ENCODE peak calls at places on chromosomes 12 and 14, in six cellular contexts. S is PC-3, U is cardiac muscle cell, J is ovary, T is osteoblast, X is colonic mucosa. D is an unnamed sample.

GRCh38 chr12:75933136-75933535 is 98.4 kb downstream of the PHLDA1 start:
- DNase-seq in S (peak; percentile 42), U (no peak), J (no peak), T (peak; percentile 85), X (no peak), D (no peak)

GRCh38 chr12:3655331-3655900 is 97.5 kb downstream of the CRACR2A start:
- DNase-seq in S (peak; percentile 42), U (peak; percentile 68), J (no peak), T (peak; percentile 91), X (no peak), D (no peak)

GRCh38 chr12:117980621-117981020 is 11.8 kb upstream of the KSR2 start:
- DNase-seq in S (no peak), U (no peak), J (no peak), T (no peak), X (no peak), D (no peak)

GRCh38 chr12:72277415-72277814 is 5.2 kb downstream of the TRHDE start:
- DNase-seq in S (peak; percentile 78), U (no peak), J (no peak), T (no peak), X (no peak), D (no peak)

GRCh38 chr14:44620106-44621019 is 113.3 kb upstream of the FSCB start:
- DNase-seq in S (no peak), U (peak; percentile 1), J (no peak), T (no peak), X (no peak), D (no peak)

GRCh38 chr12:87160848-87161601 is 868.2 kb downstream of the C12orf50 start:
- DNase-seq in S (peak; percentile 94), U (no peak), J (no peak), T (no peak), X (no peak), D (no peak)

GRCh38 chr14:56212541-56212940 is 94.3 kb downstream of the PELI2 start:
- DNase-seq in S (no peak), U (peak; percentile 76), J (no peak), T (no peak), X (no peak), D (no peak)

GRCh38 chr12:24109381-24110039 is 160.0 kb upstream of the SOX5 start:
- DNase-seq in S (peak; percentile 7), U (peak; percentile 19), J (no peak), T (no peak), X (no peak), D (no peak)

GRCh38 chr14:101815994-101816393 is 54.5 kb downstream of the PPP2R5C start:
- DNase-seq in S (no peak), U (no peak), J (no peak), T (no peak), X (no peak), D (no peak)

GRCh38 chr12:64694130-64695078 is 64.8 kb downstream of the GNS start:
- DNase-seq in S (no peak), U (no peak), J (no peak), T (no peak), X (no peak), D (no peak)
- TF ChIP-seq CTCF in S (no peak), U (no peak), J (no peak), T (no peak), X (no peak), D (no peak)

GRCh38 chr12:52675301-52675701 is 4.9 kb downstream of the KRT1 start:
- DNase-seq in S (no peak), U (no peak), J (no peak), T (no peak), X (no peak), D (no peak)

GRCh38 chr12:52677671-52678070 is 2.5 kb downstream of the KRT1 start:
- DNase-seq in S (no peak), U (no peak), J (no peak), T (no peak), X (no peak), D (no peak)

GRCh38 chr12:52677126-52677525 is 3.1 kb downstream of the KRT1 start:
- DNase-seq in S (no peak), U (no peak), J (no peak), T (no peak), X (no peak), D (peak; percentile 10)

GRCh38 chr12:52674416-52674775 is 5.8 kb downstream of the KRT1 start:
- DNase-seq in S (no peak), U (no peak), J (no peak), T (no peak), X (no peak), D (no peak)

GRCh38 chr12:52676163-52676562 is 4.0 kb downstream of the KRT1 start:
- DNase-seq in S (no peak), U (no peak), J (no peak), T (no peak), X (no peak), D (peak; percentile 15)
- H3K27me3 ChIP-seq in S (peaks cover 62% of the 10 kb centered on the region), U (peaks cover 61% of the 10 kb centered on the region), J (no peaks in the 10 kb centered on the region), T (peaks cover 52% of the 10 kb centered on the region), X (no peaks in the 10 kb centered on the region), D (no peaks in the 10 kb centered on the region)

GRCh38 chr12:6752931-6753771 is at the start of gene MLF2:
- DNase-seq in S (peak; percentile 95), U (peak; percentile 96), J (peak; percentile 99), T (peak; percentile 99), X (peak; percentile 99), D (peak; percentile 98)
- TF ChIP-seq CTCF in S (peak; percentile 88), U (no peak), J (peak; percentile 98), T (peak; percentile 98), X (peak; percentile 90), D (peak; percentile 99)

DNA sequence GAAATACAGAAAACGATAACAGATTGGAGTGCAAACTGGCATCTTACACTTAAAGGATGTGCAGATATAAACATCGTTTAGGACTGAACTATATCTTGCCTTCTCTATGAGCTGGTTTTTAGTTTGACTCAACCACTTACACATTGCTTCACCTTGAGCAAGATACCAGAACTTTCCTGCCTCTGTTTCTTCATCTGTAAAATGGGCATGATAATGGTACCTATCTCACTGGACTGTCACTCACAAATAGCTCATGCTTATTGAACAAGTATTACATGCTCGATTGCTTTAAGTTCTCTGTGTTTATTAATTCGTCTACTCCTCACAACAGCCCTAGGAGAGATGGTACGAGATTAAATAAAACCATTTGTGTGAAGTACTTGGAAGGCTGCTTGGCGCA is 7.7 kb downstream of the FZD10 start:
- DNase-seq in S (no peak), U (no peak), J (no peak), T (no peak), X (no peak), D (no peak)
- H3K27me3 ChIP-seq in S (peaks cover 3% of the 10 kb centered on the region), U (peaks cover 97% of the 10 kb centered on the region), J (no peaks in the 10 kb centered on the region), T (no peaks in the 10 kb centered on the region), X (no peaks in the 10 kb centered on the region), D (no peaks in the 10 kb centered on the region)

D was measured in breast epithelium.